ENCODE peak calls at places on chromosomes 11 and 22, in seven cellular contexts. J is HAP-1; T is MG63; W is HEK293T; L is sciatic nerve; P is T-cell; H is naive thymus-derived CD8-positive, alpha-beta T cell. U is an unnamed sample.
A peak's percentile ranks its signal among the peaks of the same experiment; 100 is the strongest.

GRCh38 chr22:50530280-50530856 is 556 bp upstream of the TYMP start:
- DNase-seq in L (peak; percentile 89), P (no peak), T (peak; percentile 91), H (no peak), W (no peak), J (peak; percentile 34), U (no peak)

GRCh38 chr22:25942989-25943411 is 201.0 kb downstream of the MYO18B start:
- DNase-seq in L (no peak), T (peak; percentile 77), J (no peak), P (no peak), H (no peak), W (no peak), U (no peak)

GRCh38 chr11:123111465-123111864 is 49.5 kb upstream of the HSPA8 start:
- DNase-seq in W (peak; percentile 48), T (no peak), H (no peak), J (peak; percentile 66), L (no peak), P (no peak), U (no peak)

GRCh38 chr11:1749020-1749758 is 1.2 kb downstream of the IFITM10 start:
- DNase-seq in L (no peak), W (no peak), T (peak; percentile 54), P (no peak), H (no peak), J (no peak), U (no peak)

GRCh38 chr11:61983419-61983818 is 16.0 kb upstream of the FTH1 start:
- DNase-seq in L (no peak), P (no peak), W (no peak), H (no peak), T (no peak), J (no peak), U (no peak)

GRCh38 chr11:93740031-93740801 is 1.1 kb downstream of the TAF1D start:
- DNase-seq in H (peak; percentile 26), P (no peak), L (no peak), W (no peak), T (peak; percentile 26), J (no peak), U (peak; percentile 30)

GRCh38 chr11:96235725-96236124 is 107.3 kb downstream of the MAML2 start:
- DNase-seq in H (no peak), L (no peak), P (no peak), J (no peak), W (no peak), T (no peak), U (no peak)

GRCh38 chr11:129950319-129951034 is 52.2 kb downstream of the PRDM10 start:
- DNase-seq in P (no peak), H (no peak), L (peak; percentile 74), W (no peak), T (no peak), J (no peak), U (no peak)